ENCODE peak calls at places on chromosome 1, in five cellular contexts. O is BE2C, B is mucosa of descending colon, E is IMR-90, A is body of pancreas. K is an unnamed sample.
A peak's percentile ranks its signal among the peaks of the same experiment; 100 is the strongest.

GRCh38 chr1:10714337-10715114 is 81.9 kb downstream of the CASZ1 start:
- DNase-seq in A (peak; percentile 78), O (no peak), E (no peak), B (no peak), K (no peak)

GRCh38 chr1:11720523-11720922 is 15.4 kb upstream of the AGTRAP start:
- DNase-seq in A (no peak), O (no peak), E (no peak), B (no peak), K (no peak)

GRCh38 chr1:8660455-8660854 is 157.0 kb downstream of the RERE start:
- DNase-seq in O (peak; percentile 16), E (peak; percentile 94), B (no peak), A (no peak), K (no peak)

GRCh38 chr1:99170516-99170915 is 93.8 kb upstream of the PLPPR4 start:
- DNase-seq in E (peak; percentile 66), A (no peak), B (no peak), O (no peak), K (no peak)

GRCh38 chr1:78468511-78468910 is 22.3 kb upstream of the PTGFR start:
- DNase-seq in O (no peak), B (no peak), E (no peak), A (no peak), K (no peak)

GRCh38 chr1:202584707-202585590 is 125.3 kb downstream of the SYT2 start:
- DNase-seq in B (no peak), E (peak; percentile 74), O (no peak), A (no peak), K (no peak)

GRCh38 chr1:29801561-29801973 is 565.2 kb downstream of the PTPRU start:
- DNase-seq in O (no peak), E (no peak), A (no peak), B (no peak), K (no peak)

GRCh38 chr1:8419172-8419571 is 101.3 kb downstream of the SLC45A1 start:
- DNase-seq in E (peak; percentile 53), O (no peak), A (no peak), B (no peak), K (no peak)

GRCh38 chr1:66503841-66504470 is 30.0 kb upstream of the SGIP1 start:
- DNase-seq in A (peak; percentile 21), B (peak; percentile 72), O (peak; percentile 59), E (peak; percentile 81), K (peak; percentile 39)

GRCh38 chr1:7070389-7071029 is 285.3 kb downstream of the CAMTA1 start:
- DNase-seq in B (peak; percentile 79), A (peak; percentile 68), E (peak; percentile 72), O (peak; percentile 64), K (peak; percentile 59)

GRCh38 chr1:15833069-15833679 is 14.3 kb upstream of the SPEN start:
- DNase-seq in B (peak; percentile 71), A (peak; percentile 21), E (no peak), O (no peak), K (peak; percentile 65)

GRCh38 chr1:226309398-226310122 is 596 bp upstream of the LIN9 start:
- DNase-seq in E (no peak), O (no peak), B (no peak), A (no peak), K (peak; percentile 35)

GRCh38 chr1:153945795-153946621 is 510 bp downstream of the DENND4B start:
- DNase-seq in E (peak; percentile 56), B (peak; percentile 83), A (peak; percentile 72), O (peak; percentile 70), K (peak; percentile 85)

DNA sequence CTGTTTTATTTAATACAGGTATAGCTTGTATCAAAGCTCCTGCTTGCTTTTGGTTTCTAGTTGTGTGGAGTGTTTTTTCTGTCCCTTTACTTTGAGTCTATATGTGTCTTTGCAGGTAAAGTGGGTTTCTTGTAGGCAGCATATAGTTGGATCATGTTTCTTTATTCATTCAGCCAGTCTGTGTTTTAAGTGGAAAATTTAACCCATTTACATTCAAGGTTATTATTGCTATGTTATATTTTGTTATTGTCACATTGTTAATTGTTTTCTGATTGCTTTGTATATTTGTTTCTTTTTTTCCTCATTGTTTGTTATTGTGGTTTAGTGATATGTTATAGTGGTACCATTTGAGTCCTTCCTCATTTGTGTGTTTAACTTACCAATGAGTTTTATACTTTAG is 26.7 kb downstream of the CLDN19 start:
- DNase-seq in A (no peak), B (no peak), O (no peak), E (no peak), K (no peak)
- H3K36me3 ChIP-seq in A (no peaks in the 10 kb centered on the region), B (peaks cover 3% of the 10 kb centered on the region), O (peaks cover 5% of the 10 kb centered on the region), E (peaks cover 5% of the 10 kb centered on the region), K (no peaks in the 10 kb centered on the region)

DNA sequence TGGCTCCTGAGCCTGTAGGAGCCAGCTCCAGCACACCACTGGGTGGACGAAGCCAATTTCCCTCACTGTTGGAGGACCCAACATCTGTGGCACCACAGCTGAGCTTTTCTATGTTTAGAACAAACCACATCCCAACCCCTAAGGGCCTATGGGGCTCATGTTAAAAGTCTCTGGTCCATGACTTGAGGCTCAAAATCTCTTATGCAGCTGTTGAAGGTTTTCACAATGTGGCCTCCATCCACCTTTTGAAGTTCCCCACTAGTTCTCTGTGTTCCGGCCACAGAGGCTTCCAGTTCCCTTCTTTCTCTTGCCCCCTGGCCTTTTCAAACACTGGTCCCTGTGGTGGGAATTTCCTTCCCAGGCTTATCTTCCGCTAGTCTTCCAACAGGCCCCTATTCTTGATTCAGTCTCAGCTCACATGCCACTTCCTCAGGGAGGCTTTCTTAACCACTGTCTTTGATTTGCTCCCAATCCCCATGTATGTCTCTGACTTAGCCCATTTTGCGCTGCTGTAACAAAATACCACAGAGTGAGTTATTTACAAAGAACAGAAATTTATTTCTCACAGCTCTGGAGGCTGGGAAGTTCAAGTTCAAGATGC is 4.0 kb upstream of the IFNLR1 start:
- DNase-seq in O (no peak), E (no peak), B (peak; percentile 26), A (no peak), K (no peak)
- TF ChIP-seq CTCF in O (no peak), E (no peak), B (no peak), A (no peak), K (no peak)

GRCh38 chr1:179104851-179105250 is 23.0 kb downstream of the TOR3A start:
- DNase-seq in A (no peak), B (no peak), O (no peak), E (no peak), K (no peak)

GRCh38 chr1:179107706-179108629 is 26.1 kb downstream of the TOR3A start:
- DNase-seq in E (no peak), O (peak; percentile 24), B (no peak), A (no peak), K (no peak)

GRCh38 chr1:179105393-179105792 is 23.5 kb downstream of the TOR3A start:
- DNase-seq in E (no peak), O (no peak), B (peak; percentile 15), A (no peak), K (no peak)

GRCh38 chr1:179101566-179101965 is 19.7 kb downstream of the TOR3A start:
- DNase-seq in A (no peak), O (no peak), E (no peak), B (no peak), K (no peak)

GRCh38 chr1:179103999-179104398 is 22.1 kb downstream of the TOR3A start:
- DNase-seq in E (no peak), A (no peak), B (no peak), O (no peak), K (no peak)
- H3K36me3 ChIP-seq in E (peaks cover 31% of the 10 kb centered on the region), A (no peaks in the 10 kb centered on the region), B (no peaks in the 10 kb centered on the region), O (peaks cover 23% of the 10 kb centered on the region), K (no peaks in the 10 kb centered on the region)

DNA sequence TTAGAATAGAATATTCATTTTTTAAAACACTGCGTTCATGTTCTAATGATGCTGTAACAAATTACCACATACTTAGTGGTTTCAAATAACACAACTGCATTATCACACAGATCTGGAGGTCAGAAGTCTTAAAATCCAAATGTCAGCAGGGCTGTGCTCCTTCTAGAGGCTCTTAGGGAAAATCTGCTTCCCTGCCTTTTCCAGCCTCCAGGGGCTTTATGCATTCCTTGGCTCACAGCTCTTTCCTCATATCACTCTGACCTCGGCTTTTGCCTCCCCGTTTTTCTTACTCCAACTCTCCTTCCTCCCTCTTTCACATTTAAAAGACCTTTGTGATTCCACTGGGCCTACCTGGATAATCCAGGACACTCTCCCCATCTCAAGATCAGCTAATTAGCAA is 18.6 kb upstream of the FMN2 start:
- DNase-seq in A (no peak), E (no peak), O (no peak), B (no peak), K (no peak)
- TF ChIP-seq CTCF in A (no peak), E (no peak), O (no peak), B (no peak), K (no peak)

GRCh38 chr1:213003281-213003680 is 12.4 kb downstream of the ANGEL2 start:
- DNase-seq in A (no peak), B (no peak), E (no peak), O (no peak), K (no peak)

GRCh38 chr1:213008564-213008963 is 7.1 kb downstream of the ANGEL2 start:
- DNase-seq in E (no peak), B (no peak), A (no peak), O (no peak), K (no peak)
- H3K36me3 ChIP-seq in E (peaks cover 12% of the 10 kb centered on the region), B (no peaks in the 10 kb centered on the region), A (peaks cover 3% of the 10 kb centered on the region), O (peaks cover 27% of the 10 kb centered on the region), K (no peaks in the 10 kb centered on the region)

GRCh38 chr1:26029864-26030481 is 8.4 kb downstream of the EXTL1 start:
- DNase-seq in E (no peak), O (no peak), B (no peak), A (no peak), K (no peak)
- TF ChIP-seq CTCF in E (peak; percentile 28), O (peak; percentile 15), B (no peak), A (no peak), K (no peak)